ENCODE peak calls at places on chromosome 2, in eight cellular contexts. One of them, this sample, is unnamed.

GRCh38 chr2:3480352-3481010 is 38.9 kb downstream of the ADI1 start:
- DNase-seq in HTR-8/SVneo: no peak
- DNase-seq in sigmoid colon: no peak
- DNase-seq in nucleus accumbens: no peak
- DNase-seq in stimulated activated CD4-positive, alpha-beta T cell treated with anti-CD3 and anti-CD28 coated beads, Interleukin-15, amount 100 ng/mL, for 1 hour: no peak
- DNase-seq in DMS79 treated with DMSO at 0.1 percent for 48 hours: no peak
- DNase-seq in AG09309: no peak
- DNase-seq in upper lobe of right lung: no peak
- DNase-seq in this sample: no peak

GRCh38 chr2:148861367-148861766 is 13.7 kb upstream of the KIF5C start:
- DNase-seq in DMS79 treated with DMSO at 0.1 percent for 48 hours: no peak
- DNase-seq in HTR-8/SVneo: no peak
- DNase-seq in sigmoid colon: no peak
- DNase-seq in nucleus accumbens: no peak
- DNase-seq in AG09309: no peak
- DNase-seq in upper lobe of right lung: no peak
- DNase-seq in stimulated activated CD4-positive, alpha-beta T cell treated with anti-CD3 and anti-CD28 coated beads, Interleukin-15, amount 100 ng/mL, for 1 hour: no peak
- DNase-seq in this sample: no peak

GRCh38 chr2:177380181-177380580 is 12.4 kb upstream of the AGPS start:
- DNase-seq in upper lobe of right lung: no peak
- DNase-seq in DMS79 treated with DMSO at 0.1 percent for 48 hours: no peak
- DNase-seq in stimulated activated CD4-positive, alpha-beta T cell treated with anti-CD3 and anti-CD28 coated beads, Interleukin-15, amount 100 ng/mL, for 1 hour: no peak
- DNase-seq in sigmoid colon: no peak
- DNase-seq in nucleus accumbens: no peak
- DNase-seq in AG09309: no peak
- DNase-seq in HTR-8/SVneo: no peak
- DNase-seq in this sample: no peak

GRCh38 chr2:207254526-207255464 is 89.0 kb upstream of the KLF7 start:
- DNase-seq in upper lobe of right lung: no peak
- DNase-seq in DMS79 treated with DMSO at 0.1 percent for 48 hours: no peak
- DNase-seq in HTR-8/SVneo: no peak
- DNase-seq in AG09309: no peak
- DNase-seq in stimulated activated CD4-positive, alpha-beta T cell treated with anti-CD3 and anti-CD28 coated beads, Interleukin-15, amount 100 ng/mL, for 1 hour: no peak
- DNase-seq in nucleus accumbens: no peak
- DNase-seq in sigmoid colon: no peak
- DNase-seq in this sample: no peak

GRCh38 chr2:37581433-37581832 is 90.0 kb downstream of the CDC42EP3 start:
- DNase-seq in HTR-8/SVneo: no peak
- DNase-seq in upper lobe of right lung: no peak
- DNase-seq in AG09309: no peak
- DNase-seq in stimulated activated CD4-positive, alpha-beta T cell treated with anti-CD3 and anti-CD28 coated beads, Interleukin-15, amount 100 ng/mL, for 1 hour: no peak
- DNase-seq in sigmoid colon: no peak
- DNase-seq in DMS79 treated with DMSO at 0.1 percent for 48 hours: no peak
- DNase-seq in nucleus accumbens: no peak
- DNase-seq in this sample: no peak

GRCh38 chr2:96207778-96208143 is 866 bp downstream of the STARD7 start:
- DNase-seq in sigmoid colon: no peak
- DNase-seq in stimulated activated CD4-positive, alpha-beta T cell treated with anti-CD3 and anti-CD28 coated beads, Interleukin-15, amount 100 ng/mL, for 1 hour: peak; percentile 7
- DNase-seq in upper lobe of right lung: no peak
- DNase-seq in nucleus accumbens: no peak
- DNase-seq in HTR-8/SVneo: no peak
- DNase-seq in AG09309: no peak
- DNase-seq in DMS79 treated with DMSO at 0.1 percent for 48 hours: no peak
- DNase-seq in this sample: no peak

GRCh38 chr2:173441222-173441621 is 86.5 kb downstream of the CDCA7 start:
- DNase-seq in nucleus accumbens: no peak
- DNase-seq in upper lobe of right lung: no peak
- DNase-seq in AG09309: no peak
- DNase-seq in sigmoid colon: no peak
- DNase-seq in DMS79 treated with DMSO at 0.1 percent for 48 hours: no peak
- DNase-seq in stimulated activated CD4-positive, alpha-beta T cell treated with anti-CD3 and anti-CD28 coated beads, Interleukin-15, amount 100 ng/mL, for 1 hour: no peak
- DNase-seq in HTR-8/SVneo: no peak
- DNase-seq in this sample: no peak

GRCh38 chr2:30487603-30488002 is 40.6 kb downstream of the LCLAT1 start:
- DNase-seq in HTR-8/SVneo: no peak
- DNase-seq in stimulated activated CD4-positive, alpha-beta T cell treated with anti-CD3 and anti-CD28 coated beads, Interleukin-15, amount 100 ng/mL, for 1 hour: no peak
- DNase-seq in sigmoid colon: no peak
- DNase-seq in DMS79 treated with DMSO at 0.1 percent for 48 hours: peak; percentile 95
- DNase-seq in upper lobe of right lung: no peak
- DNase-seq in AG09309: no peak
- DNase-seq in nucleus accumbens: no peak
- DNase-seq in this sample: no peak

GRCh38 chr2:186690796-186691195 is 3.1 kb upstream of the FAM171B start:
- DNase-seq in sigmoid colon: no peak
- DNase-seq in stimulated activated CD4-positive, alpha-beta T cell treated with anti-CD3 and anti-CD28 coated beads, Interleukin-15, amount 100 ng/mL, for 1 hour: no peak
- DNase-seq in upper lobe of right lung: no peak
- DNase-seq in HTR-8/SVneo: no peak
- DNase-seq in DMS79 treated with DMSO at 0.1 percent for 48 hours: no peak
- DNase-seq in nucleus accumbens: no peak
- DNase-seq in AG09309: no peak
- DNase-seq in this sample: no peak

GRCh38 chr2:12534646-12535263 is 182.0 kb upstream of the TRIB2 start:
- DNase-seq in nucleus accumbens: no peak
- DNase-seq in AG09309: peak; percentile 98
- DNase-seq in DMS79 treated with DMSO at 0.1 percent for 48 hours: no peak
- DNase-seq in upper lobe of right lung: no peak
- DNase-seq in sigmoid colon: no peak
- DNase-seq in HTR-8/SVneo: peak; percentile 58
- DNase-seq in stimulated activated CD4-positive, alpha-beta T cell treated with anti-CD3 and anti-CD28 coated beads, Interleukin-15, amount 100 ng/mL, for 1 hour: no peak
- DNase-seq in this sample: peak; percentile 95